ENCODE peak calls at places on chromosomes 6 and 20, in seven cellular contexts. E is tibial artery, J is iPS DF 6.9, Q is breast epithelium, M is brain microvascular endothelial cell, L is lower lobe of right lung, I is body of pancreas. B is an unnamed sample.

GRCh38 chr6:41565701-41566100 is 19.5 kb downstream of the FOXP4 start:
- DNase-seq in I (no peak), E (no peak), L (no peak), Q (no peak), J (no peak), M (no peak), B (no peak)

GRCh38 chr6:84052883-84053241 is 19.3 kb downstream of the MRAP2 start:
- DNase-seq in I (no peak), M (no peak), E (no peak), L (no peak), Q (no peak), J (no peak), B (no peak)

GRCh38 chr6:130143709-130144108 is 79.0 kb downstream of the SAMD3 start:
- DNase-seq in E (no peak), J (no peak), Q (no peak), L (no peak), M (peak; percentile 26), I (no peak), B (no peak)

GRCh38 chr20:63641146-63641791 is 12.0 kb downstream of the STMN3 start:
- DNase-seq in I (no peak), J (no peak), L (peak; percentile 77), Q (peak; percentile 40), E (peak; percentile 72), M (peak; percentile 15), B (no peak)

GRCh38 chr20:63864545-63864977 is 509 bp upstream of the TPD52L2 start:
- DNase-seq in M (no peak), Q (no peak), L (no peak), E (no peak), J (no peak), I (no peak), B (no peak)

GRCh38 chr6:19759117-19759880 is 77.9 kb upstream of the ID4 start:
- DNase-seq in L (no peak), M (peak; percentile 49), I (no peak), Q (no peak), E (no peak), J (no peak), B (peak; percentile 77)

GRCh38 chr6:66897576-66897975 is 1190.5 kb upstream of the EYS start:
- DNase-seq in Q (no peak), J (no peak), I (peak; percentile 52), L (no peak), E (no peak), M (no peak), B (peak; percentile 94)

GRCh38 chr20:9092101-9092500 is 23.2 kb downstream of the PLCB4 start:
- DNase-seq in Q (no peak), I (no peak), J (no peak), M (no peak), L (no peak), E (no peak), B (no peak)

GRCh38 chr6:154428892-154429291 is 72.3 kb upstream of the IPCEF1 start:
- DNase-seq in E (no peak), J (no peak), I (no peak), L (no peak), M (no peak), Q (no peak), B (no peak)

GRCh38 chr6:133202610-133203343 is 38.4 kb upstream of the EYA4 start:
- DNase-seq in I (no peak), M (no peak), Q (no peak), L (no peak), E (no peak), J (no peak), B (no peak)

GRCh38 chr20:57666106-57666833 is 43.5 kb downstream of the PMEPA1 start:
- DNase-seq in Q (no peak), M (no peak), I (no peak), J (no peak), E (no peak), L (peak; percentile 36), B (no peak)

GRCh38 chr20:14199111-14199510 is 138.3 kb downstream of the FLRT3 start:
- DNase-seq in I (no peak), E (no peak), J (no peak), L (no peak), Q (no peak), M (peak; percentile 20), B (no peak)

GRCh38 chr20:347640-348484 is 951 bp downstream of the NRSN2 start:
- DNase-seq in M (peak; percentile 87), J (peak; percentile 80), Q (peak; percentile 80), I (peak; percentile 90), E (peak; percentile 95), L (peak; percentile 90), B (peak; percentile 83)

GRCh38 chr6:12162203-12162602 is 128.0 kb upstream of the EDN1 start:
- DNase-seq in I (no peak), E (no peak), L (no peak), M (no peak), Q (no peak), J (no peak), B (no peak)

GRCh38 chr6:167479967-167480653 is 155.2 kb downstream of the TTLL2 start:
- DNase-seq in Q (no peak), I (no peak), L (no peak), M (no peak), E (no peak), J (no peak), B (no peak)

GRCh38 chr6:131980338-131980790 is 29.2 kb upstream of the CCN2 start:
- DNase-seq in M (no peak), I (no peak), L (no peak), Q (no peak), E (no peak), J (no peak), B (no peak)

GRCh38 chr6:131979515-131980337 is 28.6 kb upstream of the CCN2 start:
- DNase-seq in J (no peak), E (no peak), L (no peak), M (peak; percentile 96), Q (no peak), I (no peak), B (peak; percentile 20)

GRCh38 chr6:131980791-131981623 is 29.8 kb upstream of the CCN2 start:
- DNase-seq in Q (no peak), J (no peak), I (no peak), E (no peak), L (no peak), M (no peak), B (no peak)

GRCh38 chr6:131982740-131983259 is 31.6 kb upstream of the CCN2 start:
- DNase-seq in E (no peak), Q (no peak), L (no peak), I (no peak), J (no peak), M (peak; percentile 84), B (no peak)

DNA sequence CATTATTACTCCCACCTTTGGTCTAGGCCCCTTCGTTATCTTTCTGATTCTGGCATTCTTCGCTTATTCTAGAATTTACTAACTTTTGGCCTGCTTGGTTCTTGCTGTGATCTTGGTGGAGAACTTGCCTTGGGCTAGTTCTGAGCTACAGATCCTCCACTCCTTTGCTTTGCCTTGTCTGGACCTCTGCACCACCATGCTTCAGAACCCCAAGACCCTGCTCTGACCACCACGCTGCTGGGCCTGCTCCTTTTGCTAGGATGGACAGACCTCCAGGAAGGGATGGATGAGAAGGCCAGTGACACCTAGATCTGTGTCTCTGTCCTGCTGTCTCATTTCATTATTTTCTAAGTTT is 30.4 kb upstream of the CCN2 start:
- DNase-seq in L (no peak), I (no peak), E (no peak), Q (no peak), M (no peak), J (no peak), B (no peak)
- H3K27me3 ChIP-seq in L (no peaks in the 10 kb centered on the region), I (no peaks in the 10 kb centered on the region), E (no peaks in the 10 kb centered on the region), Q (no peaks in the 10 kb centered on the region), M (no peaks in the 10 kb centered on the region), J (no peaks in the 10 kb centered on the region), B (no peaks in the 10 kb centered on the region)

GRCh38 chr20:62566771-62567170 is 75.5 kb upstream of the SLCO4A1 start:
- DNase-seq in J (no peak), E (no peak), M (no peak), L (no peak), Q (no peak), I (no peak), B (no peak)

GRCh38 chr20:62566266-62566665 is 76.0 kb upstream of the SLCO4A1 start:
- DNase-seq in Q (no peak), J (no peak), L (no peak), E (no peak), I (no peak), M (no peak), B (no peak)

GRCh38 chr20:62567246-62568044 is 74.9 kb upstream of the SLCO4A1 start:
- DNase-seq in Q (no peak), M (no peak), E (no peak), J (no peak), L (no peak), I (no peak), B (no peak)

GRCh38 chr20:62569615-62570014 is 72.7 kb upstream of the SLCO4A1 start:
- DNase-seq in I (no peak), L (no peak), Q (no peak), E (no peak), J (no peak), M (no peak), B (no peak)

DNA sequence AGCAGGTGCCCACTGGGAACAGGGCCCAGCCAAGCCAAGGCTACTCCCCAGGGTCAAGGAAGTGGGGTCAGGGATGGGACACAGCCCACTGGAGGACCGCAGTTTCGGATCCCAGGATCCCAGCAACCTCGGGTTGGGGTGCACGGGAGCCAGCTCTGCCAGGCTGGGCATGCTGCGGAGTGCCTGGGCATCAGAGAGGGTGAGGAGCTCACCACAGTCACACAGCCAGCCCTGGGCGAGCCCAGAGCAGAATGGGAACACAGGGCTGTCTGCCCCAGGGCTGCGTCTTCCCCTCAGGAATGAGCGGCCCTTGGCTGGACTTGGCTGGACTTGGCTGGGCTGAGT is 74.3 kb upstream of the SLCO4A1 start:
- DNase-seq in L (no peak), E (no peak), J (no peak), Q (no peak), M (no peak), I (no peak), B (no peak)
- H3K27me3 ChIP-seq in L (peaks cover 35% of the 10 kb centered on the region), E (no peaks in the 10 kb centered on the region), J (no peaks in the 10 kb centered on the region), Q (no peaks in the 10 kb centered on the region), M (no peaks in the 10 kb centered on the region), I (no peaks in the 10 kb centered on the region), B (peaks cover 9% of the 10 kb centered on the region)

GRCh38 chr6:166297606-166298005 is 10.6 kb downstream of the PRR18 start:
- DNase-seq in I (no peak), M (no peak), L (no peak), Q (no peak), E (no peak), J (no peak), B (no peak)
- H3K27me3 ChIP-seq in I (no peaks in the 10 kb centered on the region), M (peaks cover 2% of the 10 kb centered on the region), L (peaks cover 37% of the 10 kb centered on the region), Q (no peaks in the 10 kb centered on the region), E (no peaks in the 10 kb centered on the region), J (no peaks in the 10 kb centered on the region), B (peaks cover 13% of the 10 kb centered on the region)

GRCh38 chr20:37263686-37264085 is 2.1 kb upstream of the GHRH start:
- DNase-seq in E (no peak), L (no peak), Q (no peak), I (no peak), J (no peak), M (no peak), B (no peak)

GRCh38 chr20:37265152-37265551 is 3.5 kb upstream of the GHRH start:
- DNase-seq in I (no peak), J (no peak), L (no peak), M (no peak), Q (no peak), E (no peak), B (no peak)

GRCh38 chr20:37261714-37262113 is at the start of gene GHRH:
- DNase-seq in M (no peak), J (no peak), Q (no peak), I (no peak), E (no peak), L (no peak), B (no peak)

GRCh38 chr20:37259865-37260264 is 1.7 kb downstream of the GHRH start:
- DNase-seq in E (no peak), L (no peak), M (no peak), J (no peak), Q (no peak), I (no peak), B (no peak)

GRCh38 chr20:37262516-37262915 is 902 bp upstream of the GHRH start:
- DNase-seq in M (no peak), Q (no peak), L (no peak), J (no peak), E (no peak), I (no peak), B (no peak)
- H3K27me3 ChIP-seq in M (peaks cover 5% of the 10 kb centered on the region), Q (no peaks in the 10 kb centered on the region), L (peaks cover 6% of the 10 kb centered on the region), J (no peaks in the 10 kb centered on the region), E (no peaks in the 10 kb centered on the region), I (no peaks in the 10 kb centered on the region), B (peaks cover 53% of the 10 kb centered on the region)